ENCODE peak calls at places on chromosomes 7 and 10, in eight cellular contexts. One of them, this sample, is unnamed.

GRCh38 chr10:88081457-88082054 is 218.1 kb downstream of the PTEN start:
- DNase-seq in DMS 273 treated with DMSO at 0.1 percent for 48 hours: no peak
- DNase-seq in activated T-helper 1 cell treated with anti-CD3 and anti-CD28 coated beads, Interleukin-2, amount 50 U/mL, for 16 hours: no peak
- DNase-seq in effector memory CD4-positive, alpha-beta T cell: no peak
- DNase-seq in activated naive CD8-positive, alpha-beta T cell treated with anti-CD3 and anti-CD28 coated beads, Interleukin-2, amount 50 U/mL, for 24 hours: no peak
- DNase-seq in left ventricle myocardium superior: no peak
- DNase-seq in DMS53: no peak
- DNase-seq in HL-60: no peak
- DNase-seq in this sample: no peak

GRCh38 chr10:31381766-31382316 is 62.8 kb downstream of the ZEB1 start:
- DNase-seq in left ventricle myocardium superior: no peak
- DNase-seq in activated naive CD8-positive, alpha-beta T cell treated with anti-CD3 and anti-CD28 coated beads, Interleukin-2, amount 50 U/mL, for 24 hours: no peak
- DNase-seq in DMS53: no peak
- DNase-seq in HL-60: no peak
- DNase-seq in effector memory CD4-positive, alpha-beta T cell: no peak
- DNase-seq in activated T-helper 1 cell treated with anti-CD3 and anti-CD28 coated beads, Interleukin-2, amount 50 U/mL, for 16 hours: no peak
- DNase-seq in DMS 273 treated with DMSO at 0.1 percent for 48 hours: no peak
- DNase-seq in this sample: no peak

GRCh38 chr7:93249749-93250148 is 17.6 kb downstream of the VPS50 start:
- DNase-seq in DMS53: no peak
- DNase-seq in DMS 273 treated with DMSO at 0.1 percent for 48 hours: no peak
- DNase-seq in HL-60: no peak
- DNase-seq in left ventricle myocardium superior: no peak
- DNase-seq in effector memory CD4-positive, alpha-beta T cell: no peak
- DNase-seq in activated naive CD8-positive, alpha-beta T cell treated with anti-CD3 and anti-CD28 coated beads, Interleukin-2, amount 50 U/mL, for 24 hours: no peak
- DNase-seq in activated T-helper 1 cell treated with anti-CD3 and anti-CD28 coated beads, Interleukin-2, amount 50 U/mL, for 16 hours: no peak
- DNase-seq in this sample: no peak

GRCh38 chr7:132270517-132270916 is 305.8 kb downstream of the PLXNA4 start:
- DNase-seq in effector memory CD4-positive, alpha-beta T cell: no peak
- DNase-seq in left ventricle myocardium superior: no peak
- DNase-seq in HL-60: no peak
- DNase-seq in activated T-helper 1 cell treated with anti-CD3 and anti-CD28 coated beads, Interleukin-2, amount 50 U/mL, for 16 hours: no peak
- DNase-seq in activated naive CD8-positive, alpha-beta T cell treated with anti-CD3 and anti-CD28 coated beads, Interleukin-2, amount 50 U/mL, for 24 hours: no peak
- DNase-seq in DMS53: no peak
- DNase-seq in DMS 273 treated with DMSO at 0.1 percent for 48 hours: no peak
- DNase-seq in this sample: no peak

GRCh38 chr7:103025341-103025740 is 49.3 kb downstream of the FBXL13 start:
- DNase-seq in activated naive CD8-positive, alpha-beta T cell treated with anti-CD3 and anti-CD28 coated beads, Interleukin-2, amount 50 U/mL, for 24 hours: no peak
- DNase-seq in effector memory CD4-positive, alpha-beta T cell: no peak
- DNase-seq in DMS 273 treated with DMSO at 0.1 percent for 48 hours: no peak
- DNase-seq in activated T-helper 1 cell treated with anti-CD3 and anti-CD28 coated beads, Interleukin-2, amount 50 U/mL, for 16 hours: no peak
- DNase-seq in DMS53: no peak
- DNase-seq in HL-60: peak; percentile 28
- DNase-seq in left ventricle myocardium superior: no peak
- DNase-seq in this sample: no peak

GRCh38 chr7:123557016-123557630 is 495 bp downstream of the NDUFA5 start:
- DNase-seq in activated naive CD8-positive, alpha-beta T cell treated with anti-CD3 and anti-CD28 coated beads, Interleukin-2, amount 50 U/mL, for 24 hours: no peak
- DNase-seq in HL-60: no peak
- DNase-seq in DMS53: peak; percentile 84
- DNase-seq in DMS 273 treated with DMSO at 0.1 percent for 48 hours: no peak
- DNase-seq in activated T-helper 1 cell treated with anti-CD3 and anti-CD28 coated beads, Interleukin-2, amount 50 U/mL, for 16 hours: no peak
- DNase-seq in left ventricle myocardium superior: no peak
- DNase-seq in effector memory CD4-positive, alpha-beta T cell: no peak
- DNase-seq in this sample: no peak

GRCh38 chr7:20075415-20075814 is 141.8 kb downstream of the MACC1 start:
- DNase-seq in effector memory CD4-positive, alpha-beta T cell: no peak
- DNase-seq in activated naive CD8-positive, alpha-beta T cell treated with anti-CD3 and anti-CD28 coated beads, Interleukin-2, amount 50 U/mL, for 24 hours: no peak
- DNase-seq in HL-60: no peak
- DNase-seq in DMS53: no peak
- DNase-seq in left ventricle myocardium superior: no peak
- DNase-seq in activated T-helper 1 cell treated with anti-CD3 and anti-CD28 coated beads, Interleukin-2, amount 50 U/mL, for 16 hours: no peak
- DNase-seq in DMS 273 treated with DMSO at 0.1 percent for 48 hours: no peak
- DNase-seq in this sample: no peak

GRCh38 chr10:44706745-44707144 is 204.4 kb upstream of the TMEM72 start:
- DNase-seq in activated T-helper 1 cell treated with anti-CD3 and anti-CD28 coated beads, Interleukin-2, amount 50 U/mL, for 16 hours: no peak
- DNase-seq in effector memory CD4-positive, alpha-beta T cell: no peak
- DNase-seq in DMS53: no peak
- DNase-seq in left ventricle myocardium superior: no peak
- DNase-seq in HL-60: no peak
- DNase-seq in activated naive CD8-positive, alpha-beta T cell treated with anti-CD3 and anti-CD28 coated beads, Interleukin-2, amount 50 U/mL, for 24 hours: no peak
- DNase-seq in DMS 273 treated with DMSO at 0.1 percent for 48 hours: no peak
- DNase-seq in this sample: no peak

GRCh38 chr7:153381275-153382119 is 621.9 kb downstream of the ACTR3B start:
- DNase-seq in activated T-helper 1 cell treated with anti-CD3 and anti-CD28 coated beads, Interleukin-2, amount 50 U/mL, for 16 hours: no peak
- DNase-seq in DMS 273 treated with DMSO at 0.1 percent for 48 hours: no peak
- DNase-seq in left ventricle myocardium superior: no peak
- DNase-seq in HL-60: peak; percentile 21
- DNase-seq in effector memory CD4-positive, alpha-beta T cell: no peak
- DNase-seq in activated naive CD8-positive, alpha-beta T cell treated with anti-CD3 and anti-CD28 coated beads, Interleukin-2, amount 50 U/mL, for 24 hours: peak; percentile 3
- DNase-seq in DMS53: peak; percentile 56
- DNase-seq in this sample: no peak

GRCh38 chr7:150903627-150904026 is 51.3 kb downstream of the AOC1 start:
- DNase-seq in activated naive CD8-positive, alpha-beta T cell treated with anti-CD3 and anti-CD28 coated beads, Interleukin-2, amount 50 U/mL, for 24 hours: no peak
- DNase-seq in DMS53: peak; percentile 53
- DNase-seq in HL-60: no peak
- DNase-seq in DMS 273 treated with DMSO at 0.1 percent for 48 hours: no peak
- DNase-seq in effector memory CD4-positive, alpha-beta T cell: no peak
- DNase-seq in left ventricle myocardium superior: peak; percentile 91
- DNase-seq in activated T-helper 1 cell treated with anti-CD3 and anti-CD28 coated beads, Interleukin-2, amount 50 U/mL, for 16 hours: no peak
- DNase-seq in this sample: no peak

GRCh38 chr10:113132651-113133088 is 182.6 kb downstream of the TCF7L2 start:
- DNase-seq in HL-60: no peak
- DNase-seq in effector memory CD4-positive, alpha-beta T cell: no peak
- DNase-seq in left ventricle myocardium superior: no peak
- DNase-seq in activated naive CD8-positive, alpha-beta T cell treated with anti-CD3 and anti-CD28 coated beads, Interleukin-2, amount 50 U/mL, for 24 hours: no peak
- DNase-seq in activated T-helper 1 cell treated with anti-CD3 and anti-CD28 coated beads, Interleukin-2, amount 50 U/mL, for 16 hours: no peak
- DNase-seq in DMS 273 treated with DMSO at 0.1 percent for 48 hours: no peak
- DNase-seq in DMS53: no peak
- DNase-seq in this sample: no peak

GRCh38 chr7:4809691-4810090 is 34.3 kb downstream of the AP5Z1 start:
- DNase-seq in activated T-helper 1 cell treated with anti-CD3 and anti-CD28 coated beads, Interleukin-2, amount 50 U/mL, for 16 hours: no peak
- DNase-seq in activated naive CD8-positive, alpha-beta T cell treated with anti-CD3 and anti-CD28 coated beads, Interleukin-2, amount 50 U/mL, for 24 hours: no peak
- DNase-seq in HL-60: no peak
- DNase-seq in DMS 273 treated with DMSO at 0.1 percent for 48 hours: no peak
- DNase-seq in effector memory CD4-positive, alpha-beta T cell: no peak
- DNase-seq in DMS53: no peak
- DNase-seq in left ventricle myocardium superior: no peak
- DNase-seq in this sample: no peak

GRCh38 chr7:1813394-1814088 is 143.5 kb downstream of the ELFN1 start:
- DNase-seq in activated naive CD8-positive, alpha-beta T cell treated with anti-CD3 and anti-CD28 coated beads, Interleukin-2, amount 50 U/mL, for 24 hours: no peak
- DNase-seq in DMS 273 treated with DMSO at 0.1 percent for 48 hours: no peak
- DNase-seq in activated T-helper 1 cell treated with anti-CD3 and anti-CD28 coated beads, Interleukin-2, amount 50 U/mL, for 16 hours: no peak
- DNase-seq in HL-60: no peak
- DNase-seq in effector memory CD4-positive, alpha-beta T cell: no peak
- DNase-seq in DMS53: no peak
- DNase-seq in left ventricle myocardium superior: no peak
- DNase-seq in this sample: no peak

GRCh38 chr10:80462986-80463741 is 9.1 kb downstream of the TSPAN14 start:
- DNase-seq in DMS 273 treated with DMSO at 0.1 percent for 48 hours: peak; percentile 28
- DNase-seq in DMS53: no peak
- DNase-seq in HL-60: no peak
- DNase-seq in activated T-helper 1 cell treated with anti-CD3 and anti-CD28 coated beads, Interleukin-2, amount 50 U/mL, for 16 hours: no peak
- DNase-seq in activated naive CD8-positive, alpha-beta T cell treated with anti-CD3 and anti-CD28 coated beads, Interleukin-2, amount 50 U/mL, for 24 hours: no peak
- DNase-seq in left ventricle myocardium superior: no peak
- DNase-seq in effector memory CD4-positive, alpha-beta T cell: no peak
- DNase-seq in this sample: no peak

GRCh38 chr10:3445688-3446087 is 273.1 kb upstream of the PITRM1 start:
- DNase-seq in DMS53: no peak
- DNase-seq in activated T-helper 1 cell treated with anti-CD3 and anti-CD28 coated beads, Interleukin-2, amount 50 U/mL, for 16 hours: no peak
- DNase-seq in left ventricle myocardium superior: no peak
- DNase-seq in effector memory CD4-positive, alpha-beta T cell: no peak
- DNase-seq in HL-60: no peak
- DNase-seq in DMS 273 treated with DMSO at 0.1 percent for 48 hours: no peak
- DNase-seq in activated naive CD8-positive, alpha-beta T cell treated with anti-CD3 and anti-CD28 coated beads, Interleukin-2, amount 50 U/mL, for 24 hours: no peak
- DNase-seq in this sample: no peak

GRCh38 chr7:138396251-138397070 is 63.6 kb upstream of the TRIM24 start:
- DNase-seq in activated T-helper 1 cell treated with anti-CD3 and anti-CD28 coated beads, Interleukin-2, amount 50 U/mL, for 16 hours: no peak
- DNase-seq in activated naive CD8-positive, alpha-beta T cell treated with anti-CD3 and anti-CD28 coated beads, Interleukin-2, amount 50 U/mL, for 24 hours: no peak
- DNase-seq in left ventricle myocardium superior: no peak
- DNase-seq in HL-60: no peak
- DNase-seq in DMS 273 treated with DMSO at 0.1 percent for 48 hours: no peak
- DNase-seq in effector memory CD4-positive, alpha-beta T cell: no peak
- DNase-seq in DMS53: peak; percentile 99
- DNase-seq in this sample: no peak

GRCh38 chr10:90871761-90872647 is at the start of gene RPP30:
- DNase-seq in HL-60: peak; percentile 69
- DNase-seq in DMS53: peak; percentile 89
- DNase-seq in left ventricle myocardium superior: peak; percentile 91
- DNase-seq in effector memory CD4-positive, alpha-beta T cell: peak; percentile 67
- DNase-seq in activated T-helper 1 cell treated with anti-CD3 and anti-CD28 coated beads, Interleukin-2, amount 50 U/mL, for 16 hours: peak; percentile 72
- DNase-seq in DMS 273 treated with DMSO at 0.1 percent for 48 hours: peak; percentile 36
- DNase-seq in activated naive CD8-positive, alpha-beta T cell treated with anti-CD3 and anti-CD28 coated beads, Interleukin-2, amount 50 U/mL, for 24 hours: peak; percentile 85
- DNase-seq in this sample: peak; percentile 61

GRCh38 chr10:25745976-25746375 is 188.1 kb upstream of the MYO3A start:
- DNase-seq in effector memory CD4-positive, alpha-beta T cell: no peak
- DNase-seq in DMS53: no peak
- DNase-seq in DMS 273 treated with DMSO at 0.1 percent for 48 hours: no peak
- DNase-seq in left ventricle myocardium superior: no peak
- DNase-seq in activated naive CD8-positive, alpha-beta T cell treated with anti-CD3 and anti-CD28 coated beads, Interleukin-2, amount 50 U/mL, for 24 hours: no peak
- DNase-seq in activated T-helper 1 cell treated with anti-CD3 and anti-CD28 coated beads, Interleukin-2, amount 50 U/mL, for 16 hours: no peak
- DNase-seq in HL-60: no peak
- DNase-seq in this sample: no peak

GRCh38 chr7:107206136-107206535 is 37.3 kb downstream of the HBP1 start:
- DNase-seq in HL-60: no peak
- DNase-seq in left ventricle myocardium superior: no peak
- DNase-seq in effector memory CD4-positive, alpha-beta T cell: no peak
- DNase-seq in DMS 273 treated with DMSO at 0.1 percent for 48 hours: no peak
- DNase-seq in activated T-helper 1 cell treated with anti-CD3 and anti-CD28 coated beads, Interleukin-2, amount 50 U/mL, for 16 hours: no peak
- DNase-seq in activated naive CD8-positive, alpha-beta T cell treated with anti-CD3 and anti-CD28 coated beads, Interleukin-2, amount 50 U/mL, for 24 hours: no peak
- DNase-seq in DMS53: no peak
- DNase-seq in this sample: no peak

GRCh38 chr10:69501657-69502056 is 50.4 kb downstream of the TSPAN15 start:
- DNase-seq in activated T-helper 1 cell treated with anti-CD3 and anti-CD28 coated beads, Interleukin-2, amount 50 U/mL, for 16 hours: no peak
- DNase-seq in activated naive CD8-positive, alpha-beta T cell treated with anti-CD3 and anti-CD28 coated beads, Interleukin-2, amount 50 U/mL, for 24 hours: no peak
- DNase-seq in DMS53: no peak
- DNase-seq in left ventricle myocardium superior: peak; percentile 4
- DNase-seq in effector memory CD4-positive, alpha-beta T cell: no peak
- DNase-seq in DMS 273 treated with DMSO at 0.1 percent for 48 hours: no peak
- DNase-seq in HL-60: no peak
- DNase-seq in this sample: no peak

GRCh38 chr7:155167706-155168365 is 97.7 kb downstream of the HTR5A start:
- DNase-seq in DMS53: no peak
- DNase-seq in HL-60: no peak
- DNase-seq in effector memory CD4-positive, alpha-beta T cell: no peak
- DNase-seq in DMS 273 treated with DMSO at 0.1 percent for 48 hours: no peak
- DNase-seq in activated naive CD8-positive, alpha-beta T cell treated with anti-CD3 and anti-CD28 coated beads, Interleukin-2, amount 50 U/mL, for 24 hours: no peak
- DNase-seq in activated T-helper 1 cell treated with anti-CD3 and anti-CD28 coated beads, Interleukin-2, amount 50 U/mL, for 16 hours: no peak
- DNase-seq in left ventricle myocardium superior: no peak
- DNase-seq in this sample: no peak

GRCh38 chr10:17386616-17387075 is 67.7 kb downstream of the ST8SIA6 start:
- DNase-seq in effector memory CD4-positive, alpha-beta T cell: no peak
- DNase-seq in DMS53: peak; percentile 19
- DNase-seq in DMS 273 treated with DMSO at 0.1 percent for 48 hours: no peak
- DNase-seq in left ventricle myocardium superior: peak; percentile 44
- DNase-seq in activated T-helper 1 cell treated with anti-CD3 and anti-CD28 coated beads, Interleukin-2, amount 50 U/mL, for 16 hours: no peak
- DNase-seq in activated naive CD8-positive, alpha-beta T cell treated with anti-CD3 and anti-CD28 coated beads, Interleukin-2, amount 50 U/mL, for 24 hours: no peak
- DNase-seq in HL-60: no peak
- DNase-seq in this sample: no peak

GRCh38 chr10:48760983-48761382 is 76.3 kb downstream of the WDFY4 start:
- DNase-seq in effector memory CD4-positive, alpha-beta T cell: no peak
- DNase-seq in left ventricle myocardium superior: no peak
- DNase-seq in HL-60: no peak
- DNase-seq in activated T-helper 1 cell treated with anti-CD3 and anti-CD28 coated beads, Interleukin-2, amount 50 U/mL, for 16 hours: no peak
- DNase-seq in DMS 273 treated with DMSO at 0.1 percent for 48 hours: no peak
- DNase-seq in DMS53: peak; percentile 78
- DNase-seq in activated naive CD8-positive, alpha-beta T cell treated with anti-CD3 and anti-CD28 coated beads, Interleukin-2, amount 50 U/mL, for 24 hours: no peak
- DNase-seq in this sample: no peak